ENCODE peak calls at places on chromosomes 11 and 22, in six cellular contexts. D, T, Q, K, Z and M are unnamed samples.

GRCh38 chr11:103055174-103055890 is 36.6 kb downstream of the DCUN1D5 start:
- DNase-seq in D (peak; percentile 23), T (peak; percentile 79), Q (peak; percentile 61), K (peak; percentile 62), Z (no peak), M (no peak)

GRCh38 chr11:69055598-69056516 is 7.1 kb downstream of the TPCN2 start:
- DNase-seq in D (no peak), T (no peak), Q (no peak), K (peak; percentile 51), Z (peak; percentile 19), M (no peak)

GRCh38 chr22:42648368-42649260 is 578 bp downstream of the CYB5R3 start:
- DNase-seq in D (peak; percentile 43), T (peak; percentile 80), Q (no peak), K (peak; percentile 93), Z (no peak), M (no peak)

GRCh38 chr11:8671242-8671641 is 11.2 kb downstream of the TRIM66 start:
- DNase-seq in D (peak; percentile 48), T (peak; percentile 99), Q (peak; percentile 97), K (no peak), Z (peak; percentile 65), M (no peak)

GRCh38 chr11:45556851-45557707 is 108.3 kb downstream of the CHST1 start:
- DNase-seq in D (peak; percentile 29), T (peak; percentile 5), Q (no peak), K (no peak), Z (no peak), M (no peak)

GRCh38 chr11:125871391-125872137 is 15.9 kb upstream of the HYLS1 start:
- DNase-seq in D (peak; percentile 27), T (peak; percentile 66), Q (peak; percentile 78), K (peak; percentile 26), Z (no peak), M (no peak)

GRCh38 chr11:60985991-60986915 is 14.8 kb downstream of the CD6 start:
- DNase-seq in D (peak; percentile 13), T (peak; percentile 58), Q (no peak), K (peak; percentile 56), Z (no peak), M (peak; percentile 95)

GRCh38 chr11:65479184-65480145 is 19.4 kb upstream of the MALAT1 start:
- DNase-seq in D (peak; percentile 86), T (peak; percentile 98), Q (peak; percentile 74), K (no peak), Z (peak; percentile 82), M (no peak)

GRCh38 chr11:64540426-64540825 is 50.6 kb upstream of the SLC22A12 start:
- DNase-seq in D (no peak), T (no peak), Q (no peak), K (no peak), Z (no peak), M (no peak)

GRCh38 chr22:28116261-28116673 is 197.2 kb upstream of the PITPNB start:
- DNase-seq in D (peak; percentile 19), T (peak; percentile 97), Q (no peak), K (no peak), Z (no peak), M (no peak)

GRCh38 chr11:75815345-75815983 is 454 bp downstream of the UVRAG start:
- DNase-seq in D (peak; percentile 27), T (peak; percentile 68), Q (no peak), K (no peak), Z (no peak), M (peak; percentile 49)

GRCh38 chr11:86067230-86068137 is 1.4 kb downstream of the PICALM start:
- DNase-seq in D (no peak), T (peak; percentile 44), Q (no peak), K (peak; percentile 83), Z (no peak), M (no peak)

GRCh38 chr22:27318516-27318915 is 483.0 kb downstream of the MN1 start:
- DNase-seq in D (no peak), T (peak; percentile 67), Q (peak; percentile 21), K (peak; percentile 59), Z (no peak), M (no peak)

GRCh38 chr11:75342966-75343870 is 8.2 kb downstream of the ARRB1 start:
- DNase-seq in D (peak; percentile 94), T (peak; percentile 48), Q (peak; percentile 53), K (peak; percentile 82), Z (no peak), M (no peak)

GRCh38 chr11:17931595-17931994 is 81.3 kb downstream of the SERGEF start:
- DNase-seq in D (no peak), T (no peak), Q (no peak), K (no peak), Z (no peak), M (no peak)

GRCh38 chr11:86497836-86498235 is 123.1 kb downstream of the CCDC81 start:
- DNase-seq in D (no peak), T (no peak), Q (no peak), K (no peak), Z (no peak), M (no peak)

GRCh38 chr11:119975561-119976152 is 162.3 kb downstream of the TRIM29 start:
- DNase-seq in D (no peak), T (no peak), Q (peak; percentile 90), K (no peak), Z (no peak), M (no peak)

GRCh38 chr11:877565-877964 is 33.0 kb downstream of the CHID1 start:
- DNase-seq in D (peak; percentile 71), T (no peak), Q (peak; percentile 48), K (no peak), Z (no peak), M (no peak)

GRCh38 chr11:37718431-37718999 is 1120.5 kb upstream of the RAG2 start:
- DNase-seq in D (no peak), T (no peak), Q (no peak), K (peak; percentile 23), Z (no peak), M (no peak)

GRCh38 chr11:76523147-76523546 is 78.3 kb downstream of the EMSY start:
- DNase-seq in D (no peak), T (no peak), Q (no peak), K (no peak), Z (no peak), M (no peak)

GRCh38 chr11:86459682-86460460 is 85.2 kb downstream of the CCDC81 start:
- DNase-seq in D (peak; percentile 74), T (peak; percentile 85), Q (no peak), K (no peak), Z (peak; percentile 44), M (no peak)

GRCh38 chr22:45932066-45932465 is 44.9 kb downstream of the WNT7B start:
- DNase-seq in D (no peak), T (peak; percentile 66), Q (no peak), K (no peak), Z (no peak), M (no peak)
- H3K4me1 ChIP-seq in D (peaks cover 85% of the 10 kb centered on the region), T (peaks cover 12% of the 10 kb centered on the region), Q (peaks cover 4% of the 10 kb centered on the region), K (no peaks in the 10 kb centered on the region), Z (peaks cover 10% of the 10 kb centered on the region), M (no peaks in the 10 kb centered on the region)

DNA sequence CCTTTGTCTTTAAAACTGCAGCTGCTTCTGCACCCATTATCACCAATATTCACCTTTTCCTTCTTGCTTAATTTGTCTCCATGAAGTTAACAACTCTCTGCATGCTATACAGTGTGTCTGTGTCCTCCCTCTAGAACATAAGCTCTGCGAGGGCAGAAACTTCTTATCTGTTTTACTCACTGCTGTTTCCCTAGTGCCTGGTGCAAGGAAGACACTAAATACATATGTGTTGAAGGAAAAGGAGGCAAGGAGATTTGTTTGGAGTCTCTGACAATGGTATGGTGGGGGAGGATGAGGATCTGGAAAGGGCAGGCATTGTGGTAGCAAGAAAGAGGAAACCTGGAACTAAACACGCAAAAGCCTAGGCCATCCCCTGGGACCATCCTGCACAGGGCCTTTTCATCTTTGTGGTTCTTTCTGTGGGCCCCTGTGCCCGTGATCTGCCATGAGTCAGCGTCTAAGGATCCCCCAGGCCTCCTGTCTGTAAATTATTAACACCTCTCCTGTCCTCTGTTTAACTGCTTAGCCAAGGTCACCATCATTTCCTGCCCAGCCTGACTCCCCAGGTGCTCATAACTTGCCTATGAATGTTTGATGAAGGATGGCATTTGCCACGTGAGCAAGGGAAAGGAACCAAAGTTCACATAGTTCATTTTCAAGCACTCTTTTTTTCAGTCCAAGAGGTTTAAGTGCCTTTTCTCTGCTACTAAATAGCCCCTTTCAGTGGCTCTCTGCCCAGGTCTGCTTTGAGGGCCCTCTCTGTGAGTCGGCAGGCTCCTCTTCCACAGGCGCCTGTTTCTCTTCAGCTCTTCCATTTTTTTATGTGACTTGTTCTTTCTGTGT is 131.1 kb downstream of the RASSF10 start:
- DNase-seq in D (peak; percentile 96), T (peak; percentile 60), Q (no peak), K (peak; percentile 97), Z (no peak), M (no peak)
- H3K27ac ChIP-seq in D (peak overlapping the region; percentile 99), T (no peak overlapping the region), Q (no peak overlapping the region), K (peak overlapping the region; percentile 74), Z (no peak overlapping the region), M (no peak overlapping the region)

DNA sequence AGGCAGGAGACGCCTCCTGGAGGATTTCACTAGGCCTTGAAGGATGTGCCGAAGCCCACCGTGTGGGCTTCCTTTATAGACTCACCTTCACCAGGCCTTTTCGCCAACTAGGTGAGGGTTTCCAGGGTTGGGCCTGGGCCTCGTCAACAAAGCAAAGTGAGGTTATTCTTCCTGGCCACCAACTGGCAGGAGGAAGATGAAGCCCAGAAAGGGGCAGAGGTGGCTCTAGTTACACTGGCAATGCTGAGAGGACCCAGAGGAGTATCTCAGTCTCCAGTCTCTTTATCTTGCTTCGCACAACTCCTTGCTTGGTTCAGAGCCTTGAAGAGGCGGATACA is 400 bp upstream of the RELT start:
- DNase-seq in D (no peak), T (no peak), Q (no peak), K (no peak), Z (no peak), M (no peak)
- H3K4me3 ChIP-seq in D (no peak overlapping the region), T (no peak overlapping the region), Q (no peak overlapping the region), K (no peak overlapping the region), Z (peak overlapping the region; percentile 75), M (peak overlapping the region; percentile 20)

DNA sequence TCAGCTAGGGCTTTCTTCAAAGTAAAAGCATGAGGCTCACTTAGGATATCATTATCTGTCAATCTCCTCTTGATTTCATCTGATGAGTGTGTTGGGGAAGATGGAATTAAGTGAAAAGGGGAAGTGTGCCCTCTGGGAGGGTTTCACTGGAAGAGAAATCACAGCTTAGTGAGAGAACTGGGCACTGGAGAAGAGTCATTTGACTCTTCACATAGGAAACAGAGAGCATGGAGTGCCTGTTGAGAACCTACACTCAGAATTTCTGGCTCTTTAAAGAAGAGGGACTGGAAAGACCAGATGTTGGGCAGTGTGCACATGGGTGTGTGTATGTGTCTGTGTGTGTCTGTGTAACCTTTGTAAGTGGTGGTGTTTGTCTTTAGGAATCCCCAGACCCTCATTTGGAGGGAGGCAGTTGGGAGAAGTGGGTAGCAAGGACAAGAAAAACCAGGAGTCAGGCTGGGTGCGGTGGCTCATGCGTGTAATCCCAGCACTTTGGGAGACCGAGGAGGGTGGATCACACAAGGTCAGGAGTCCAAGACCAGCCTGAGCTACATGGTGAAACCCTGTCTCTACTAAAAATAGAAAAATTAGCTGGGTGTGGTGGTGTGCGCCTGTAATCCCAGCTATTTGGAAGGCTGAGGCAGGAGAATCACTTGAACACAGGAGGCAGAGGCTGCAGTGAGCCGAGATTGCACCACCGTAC is 10.0 kb downstream of the STX3 start:
- DNase-seq in D (no peak), T (no peak), Q (no peak), K (peak; percentile 77), Z (no peak), M (no peak)
- H3K4me1 ChIP-seq in D (peaks cover 6% of the 10 kb centered on the region), T (peaks cover 6% of the 10 kb centered on the region), Q (peaks cover 18% of the 10 kb centered on the region), K (peaks cover 23% of the 10 kb centered on the region), Z (peaks cover 7% of the 10 kb centered on the region), M (peaks cover 29% of the 10 kb centered on the region)

DNA sequence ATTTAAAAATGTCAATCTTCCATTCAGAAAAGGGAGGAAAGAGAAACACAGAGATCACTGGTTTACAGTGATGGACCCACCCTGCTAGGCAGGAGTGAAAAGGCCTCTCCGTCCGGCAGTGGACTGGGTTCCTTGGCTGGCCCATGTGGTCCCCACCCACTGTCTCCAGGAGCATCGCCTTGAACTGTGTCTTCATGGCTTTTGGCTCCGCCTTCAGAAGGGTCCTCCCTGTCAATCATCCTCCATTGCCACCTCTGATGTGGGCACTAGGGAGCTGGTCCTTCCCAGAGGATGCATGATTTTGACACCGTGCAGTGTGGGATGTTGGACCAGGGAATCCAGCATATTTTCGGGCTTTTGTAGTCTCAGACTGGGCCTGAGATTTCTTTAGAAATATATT is 58.2 kb upstream of the B3GAT1 start:
- DNase-seq in D (no peak), T (no peak), Q (no peak), K (no peak), Z (no peak), M (no peak)
- H3K27ac ChIP-seq in D (no peak overlapping the region), T (no peak overlapping the region), Q (no peak overlapping the region), K (no peak overlapping the region), Z (no peak overlapping the region), M (no peak overlapping the region)